ENCODE peak calls at places on chromosome 15, in seven cellular contexts. One of them, this sample, is unnamed.
A peak's percentile ranks its signal among the peaks of the same experiment; 100 is the strongest.

GRCh38 chr15:72306211-72306785 is 13.7 kb downstream of the CELF6 start:
- DNase-seq in stomach: no peak
- DNase-seq in transverse colon: no peak
- DNase-seq in upper lobe of left lung: no peak
- DNase-seq in K562: peak; percentile 39
- DNase-seq in GM12878: no peak
- DNase-seq in suprapubic skin: peak; percentile 72
- DNase-seq in this sample: peak; percentile 57

GRCh38 chr15:64013179-64014043 is 32.9 kb downstream of the DAPK2 start:
- DNase-seq in stomach: peak; percentile 60
- DNase-seq in GM12878: no peak
- DNase-seq in transverse colon: peak; percentile 56
- DNase-seq in K562: peak; percentile 25
- DNase-seq in suprapubic skin: no peak
- DNase-seq in upper lobe of left lung: no peak
- DNase-seq in this sample: no peak

GRCh38 chr15:101394056-101394630 is 95.4 kb downstream of the PCSK6 start:
- DNase-seq in transverse colon: no peak
- DNase-seq in K562: no peak
- DNase-seq in stomach: no peak
- DNase-seq in suprapubic skin: peak; percentile 62
- DNase-seq in upper lobe of left lung: no peak
- DNase-seq in GM12878: no peak
- DNase-seq in this sample: no peak

GRCh38 chr15:50556642-50557371 is 10.3 kb upstream of the USP50 start:
- DNase-seq in upper lobe of left lung: no peak
- DNase-seq in stomach: no peak
- DNase-seq in transverse colon: no peak
- DNase-seq in suprapubic skin: no peak
- DNase-seq in GM12878: no peak
- DNase-seq in K562: no peak
- DNase-seq in this sample: no peak

GRCh38 chr15:78004222-78004727 is 73.2 kb downstream of the TBC1D2B start:
- DNase-seq in upper lobe of left lung: no peak
- DNase-seq in GM12878: no peak
- DNase-seq in stomach: no peak
- DNase-seq in suprapubic skin: no peak
- DNase-seq in K562: no peak
- DNase-seq in transverse colon: no peak
- DNase-seq in this sample: peak; percentile 63

GRCh38 chr15:25241241-25241801 is 197.5 kb downstream of the UBE3A start:
- DNase-seq in K562: no peak
- DNase-seq in GM12878: no peak
- DNase-seq in transverse colon: no peak
- DNase-seq in stomach: no peak
- DNase-seq in upper lobe of left lung: no peak
- DNase-seq in suprapubic skin: no peak
- DNase-seq in this sample: no peak

GRCh38 chr15:77083381-77084160 is 12.7 kb upstream of the TSPAN3 start:
- DNase-seq in upper lobe of left lung: peak; percentile 87
- DNase-seq in stomach: peak; percentile 83
- DNase-seq in K562: no peak
- DNase-seq in suprapubic skin: peak; percentile 85
- DNase-seq in transverse colon: peak; percentile 88
- DNase-seq in GM12878: peak; percentile 54
- DNase-seq in this sample: peak; percentile 82

GRCh38 chr15:88303455-88303854 is 46.9 kb upstream of the NTRK3 start:
- DNase-seq in transverse colon: no peak
- DNase-seq in GM12878: no peak
- DNase-seq in stomach: no peak
- DNase-seq in upper lobe of left lung: no peak
- DNase-seq in suprapubic skin: no peak
- DNase-seq in K562: no peak
- DNase-seq in this sample: no peak

GRCh38 chr15:34353627-34354026 is 10.5 kb downstream of the NUTM1 start:
- DNase-seq in upper lobe of left lung: no peak
- DNase-seq in stomach: no peak
- DNase-seq in transverse colon: no peak
- DNase-seq in K562: no peak
- DNase-seq in suprapubic skin: no peak
- DNase-seq in GM12878: no peak
- DNase-seq in this sample: no peak

GRCh38 chr15:52780172-52780980 is 9.8 kb downstream of the ONECUT1 start:
- DNase-seq in GM12878: peak; percentile 39
- DNase-seq in K562: peak; percentile 52
- DNase-seq in stomach: peak; percentile 66
- DNase-seq in transverse colon: peak; percentile 68
- DNase-seq in suprapubic skin: no peak
- DNase-seq in upper lobe of left lung: no peak
- DNase-seq in this sample: no peak

GRCh38 chr15:52278636-52279367 is 16.8 kb downstream of the MYO5C start:
- DNase-seq in transverse colon: no peak
- DNase-seq in upper lobe of left lung: no peak
- DNase-seq in stomach: no peak
- DNase-seq in GM12878: no peak
- DNase-seq in K562: no peak
- DNase-seq in suprapubic skin: no peak
- DNase-seq in this sample: no peak

GRCh38 chr15:48447657-48448056 is 116.4 kb downstream of the DUT start:
- DNase-seq in K562: no peak
- DNase-seq in stomach: no peak
- DNase-seq in GM12878: no peak
- DNase-seq in suprapubic skin: no peak
- DNase-seq in upper lobe of left lung: no peak
- DNase-seq in transverse colon: no peak
- DNase-seq in this sample: no peak

GRCh38 chr15:70348581-70349344 is 251.0 kb upstream of the TLE3 start:
- DNase-seq in stomach: no peak
- DNase-seq in K562: no peak
- DNase-seq in suprapubic skin: peak; percentile 80
- DNase-seq in transverse colon: peak; percentile 26
- DNase-seq in upper lobe of left lung: no peak
- DNase-seq in GM12878: no peak
- DNase-seq in this sample: peak; percentile 72

DNA sequence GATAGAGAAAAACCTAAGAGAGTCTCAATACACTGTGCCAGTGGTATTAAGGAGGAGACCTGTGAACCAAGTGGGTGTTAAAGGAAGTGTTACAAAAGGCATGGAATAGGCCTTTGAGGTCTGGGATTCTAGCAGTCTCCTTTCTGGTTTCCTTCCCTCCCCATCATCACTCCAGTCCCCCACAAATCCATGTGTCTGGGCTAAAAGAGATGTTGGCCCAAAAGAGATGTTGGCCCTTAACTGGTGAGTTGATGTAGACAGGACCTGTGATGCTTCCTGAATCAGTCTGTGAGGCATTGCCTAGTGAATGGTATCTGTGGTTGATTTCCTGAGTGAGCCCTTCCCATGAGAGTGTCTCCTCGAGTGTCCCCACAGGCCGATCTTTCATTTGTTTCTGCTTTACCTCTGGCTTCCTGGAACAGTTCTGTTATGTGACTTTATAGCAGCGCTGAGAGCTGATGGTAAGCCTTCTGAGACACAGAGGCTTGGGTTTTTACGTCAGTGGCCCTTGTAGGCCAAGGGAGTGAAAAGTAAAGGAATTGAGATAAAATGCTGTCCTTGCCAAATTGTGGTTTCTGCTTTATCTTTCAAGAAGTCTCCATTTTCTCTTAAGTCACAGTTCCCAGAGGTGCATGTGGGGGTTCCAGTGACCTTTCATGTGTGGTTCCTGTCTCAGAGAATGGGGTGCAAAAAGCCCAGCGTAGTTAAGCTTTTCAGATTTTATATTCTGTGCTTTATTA is 87.8 kb downstream of the KLHL25 start:
- DNase-seq in upper lobe of left lung: no peak
- DNase-seq in transverse colon: peak; percentile 23
- DNase-seq in stomach: no peak
- DNase-seq in GM12878: peak; percentile 90
- DNase-seq in K562: no peak
- DNase-seq in suprapubic skin: no peak
- DNase-seq in this sample: no peak
- H3K4me3 ChIP-seq in upper lobe of left lung: no peak overlapping the region
- H3K4me3 ChIP-seq in transverse colon: peak overlapping the region; percentile 21
- H3K4me3 ChIP-seq in stomach: peak overlapping the region; percentile 22
- H3K4me3 ChIP-seq in GM12878: peak overlapping the region; percentile 60
- H3K4me3 ChIP-seq in K562: no peak overlapping the region
- H3K4me3 ChIP-seq in suprapubic skin: peak overlapping the region; percentile 17
- H3K4me3 ChIP-seq in this sample: no peak overlapping the region

DNA sequence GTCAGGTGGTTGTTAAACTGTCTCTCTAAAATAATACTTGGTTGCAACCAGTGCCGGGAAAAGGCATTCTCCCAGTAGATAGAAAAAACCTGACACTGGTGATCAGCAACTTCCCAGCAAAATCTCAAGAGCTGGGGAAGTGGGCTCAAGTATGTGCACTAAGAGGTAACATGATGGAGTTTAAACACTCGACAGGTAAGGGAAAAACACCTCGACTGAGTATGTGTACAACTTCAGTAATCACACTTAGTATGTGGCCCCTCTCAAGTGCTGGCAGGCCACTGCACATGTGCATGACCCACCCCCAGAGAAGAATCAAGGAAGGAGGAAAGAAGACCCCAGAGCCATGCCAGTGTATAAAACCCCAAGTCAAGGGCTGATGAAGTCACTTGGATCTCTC is 27.4 kb downstream of the SPESP1 start:
- DNase-seq in upper lobe of left lung: no peak
- DNase-seq in suprapubic skin: no peak
- DNase-seq in stomach: no peak
- DNase-seq in K562: no peak
- DNase-seq in GM12878: no peak
- DNase-seq in transverse colon: no peak
- DNase-seq in this sample: no peak
- TF ChIP-seq POLR2AphosphoS5 in upper lobe of left lung: peak; percentile 28
- TF ChIP-seq POLR2AphosphoS5 in suprapubic skin: no peak
- TF ChIP-seq POLR2AphosphoS5 in stomach: no peak
- TF ChIP-seq POLR2AphosphoS5 in K562: no peak
- TF ChIP-seq POLR2AphosphoS5 in GM12878: no peak
- TF ChIP-seq POLR2AphosphoS5 in transverse colon: no peak
- TF ChIP-seq POLR2AphosphoS5 in this sample: no peak

GRCh38 chr15:41972341-41973237 is at the start of gene EHD4:
- DNase-seq in GM12878: peak; percentile 92
- DNase-seq in stomach: peak; percentile 99
- DNase-seq in K562: peak; percentile 96
- DNase-seq in upper lobe of left lung: peak; percentile 99
- DNase-seq in transverse colon: peak; percentile 99
- DNase-seq in suprapubic skin: peak; percentile 99
- DNase-seq in this sample: peak; percentile 99
- TF ChIP-seq EP300 in GM12878: peak; percentile 11
- TF ChIP-seq EP300 in stomach: no peak
- TF ChIP-seq EP300 in K562: no peak
- TF ChIP-seq EP300 in upper lobe of left lung: peak; percentile 32
- TF ChIP-seq EP300 in transverse colon: no peak
- TF ChIP-seq EP300 in suprapubic skin: no peak
- TF ChIP-seq EP300 in this sample: no peak

DNA sequence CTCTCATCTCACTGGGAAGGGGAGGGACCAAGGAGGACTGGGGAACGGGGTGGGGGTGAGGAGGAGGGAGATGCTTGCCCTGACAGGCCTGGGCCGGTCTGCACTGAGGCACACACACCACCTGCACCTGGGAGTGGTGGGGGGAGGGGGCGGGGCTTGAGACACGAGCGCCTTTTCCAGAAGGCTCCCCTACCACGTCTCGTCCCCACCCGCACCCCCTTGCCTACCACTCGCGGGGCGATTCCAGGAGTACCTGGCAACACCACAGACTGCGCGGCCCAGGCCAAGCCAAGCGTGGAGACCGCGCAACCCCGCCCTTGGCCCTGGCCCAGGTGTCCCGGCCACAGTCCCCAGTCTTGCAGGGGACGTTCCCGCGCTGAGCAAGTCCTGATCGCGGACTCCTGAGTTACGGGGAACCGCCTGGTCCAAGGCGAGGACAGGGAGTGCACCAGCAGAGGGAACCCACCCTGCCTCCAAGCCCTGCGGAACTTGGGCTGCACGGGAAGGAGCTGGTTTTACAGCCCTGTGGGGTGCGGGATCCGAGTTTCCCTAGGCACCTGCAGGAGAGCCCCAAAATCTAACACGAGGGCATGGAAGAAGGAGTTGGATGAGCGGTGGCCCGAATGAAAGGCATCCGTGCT is 68.1 kb upstream of the SH3GL3 start:
- DNase-seq in stomach: no peak
- DNase-seq in suprapubic skin: peak; percentile 77
- DNase-seq in upper lobe of left lung: peak; percentile 77
- DNase-seq in transverse colon: no peak
- DNase-seq in GM12878: no peak
- DNase-seq in K562: no peak
- DNase-seq in this sample: no peak
- H3K4me3 ChIP-seq in stomach: no peak overlapping the region
- H3K4me3 ChIP-seq in suprapubic skin: peak overlapping the region; percentile 36
- H3K4me3 ChIP-seq in upper lobe of left lung: no peak overlapping the region
- H3K4me3 ChIP-seq in transverse colon: no peak overlapping the region
- H3K4me3 ChIP-seq in GM12878: no peak overlapping the region
- H3K4me3 ChIP-seq in K562: no peak overlapping the region
- H3K4me3 ChIP-seq in this sample: no peak overlapping the region

GRCh38 chr15:39887832-39888231 is 32.2 kb downstream of the GPR176 start:
- DNase-seq in stomach: peak; percentile 29
- DNase-seq in upper lobe of left lung: no peak
- DNase-seq in GM12878: no peak
- DNase-seq in K562: no peak
- DNase-seq in transverse colon: peak; percentile 46
- DNase-seq in suprapubic skin: no peak
- DNase-seq in this sample: no peak
- TF ChIP-seq POLR2AphosphoS5 in stomach: no peak
- TF ChIP-seq POLR2AphosphoS5 in upper lobe of left lung: no peak
- TF ChIP-seq POLR2AphosphoS5 in GM12878: no peak
- TF ChIP-seq POLR2AphosphoS5 in K562: no peak
- TF ChIP-seq POLR2AphosphoS5 in transverse colon: peak; percentile 6
- TF ChIP-seq POLR2AphosphoS5 in suprapubic skin: no peak
- TF ChIP-seq POLR2AphosphoS5 in this sample: no peak

DNA sequence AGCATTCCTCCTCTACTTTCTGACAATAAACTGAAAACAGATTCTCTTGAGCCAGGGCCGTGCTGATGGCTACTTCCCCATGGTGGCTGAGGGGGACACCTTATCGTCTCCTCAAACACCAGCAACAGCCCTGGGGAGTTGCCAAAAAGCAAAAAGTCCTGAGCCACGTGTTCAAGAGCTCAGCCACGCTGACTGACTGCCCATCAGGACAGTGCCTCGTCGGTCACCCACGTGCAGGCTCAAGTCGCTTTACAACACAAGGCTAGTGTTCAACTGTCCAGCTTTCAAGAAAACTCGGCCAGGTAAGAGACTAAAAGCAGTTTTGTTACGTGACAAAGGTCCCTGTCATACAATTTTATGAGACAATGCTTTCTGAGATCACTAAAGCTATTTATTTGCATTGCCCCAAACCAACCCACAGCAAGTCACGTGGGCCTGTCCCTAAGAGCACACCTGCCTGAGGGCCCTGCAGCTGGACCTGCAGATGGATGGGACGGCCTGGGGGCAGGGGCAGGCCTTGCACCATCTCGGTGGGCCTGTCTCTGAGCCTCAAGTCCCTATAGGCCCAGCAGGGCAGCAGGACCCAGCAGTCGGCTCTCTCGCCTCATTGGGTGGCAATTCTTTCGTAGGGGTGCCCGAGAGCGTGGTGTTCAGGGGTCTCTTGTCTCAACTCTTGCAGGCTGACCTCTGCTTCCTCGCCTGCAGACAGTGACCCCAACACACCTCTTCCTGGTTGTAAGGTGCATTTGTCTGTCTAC is 42.7 kb downstream of the NIPA2 start:
- DNase-seq in GM12878: no peak
- DNase-seq in transverse colon: no peak
- DNase-seq in suprapubic skin: no peak
- DNase-seq in K562: no peak
- DNase-seq in stomach: no peak
- DNase-seq in upper lobe of left lung: no peak
- DNase-seq in this sample: no peak
- TF ChIP-seq EP300 in GM12878: no peak
- TF ChIP-seq EP300 in transverse colon: no peak
- TF ChIP-seq EP300 in suprapubic skin: no peak
- TF ChIP-seq EP300 in K562: no peak
- TF ChIP-seq EP300 in stomach: no peak
- TF ChIP-seq EP300 in upper lobe of left lung: no peak
- TF ChIP-seq EP300 in this sample: no peak

GRCh38 chr15:93040288-93041158 is 48.5 kb downstream of the RGMA start:
- DNase-seq in GM12878: no peak
- DNase-seq in stomach: no peak
- DNase-seq in upper lobe of left lung: peak; percentile 26
- DNase-seq in K562: no peak
- DNase-seq in suprapubic skin: no peak
- DNase-seq in transverse colon: no peak
- DNase-seq in this sample: peak; percentile 60
- H3K4me3 ChIP-seq in GM12878: no peak overlapping the region
- H3K4me3 ChIP-seq in stomach: no peak overlapping the region
- H3K4me3 ChIP-seq in upper lobe of left lung: no peak overlapping the region
- H3K4me3 ChIP-seq in K562: no peak overlapping the region
- H3K4me3 ChIP-seq in suprapubic skin: no peak overlapping the region
- H3K4me3 ChIP-seq in transverse colon: no peak overlapping the region
- H3K4me3 ChIP-seq in this sample: no peak overlapping the region

This sample was measured in sigmoid colon.